ENCODE peak calls at places on chromosomes 3 and 15, in nine cellular contexts. L is stimulated activated CD4-positive, alpha-beta T cell treated with anti-CD3 and anti-CD28 coated beads, Interleukin-1b, Interleukin-23, amount 100 ng/mL, for 48 hours; E is AG04449; V is kidney glomerular epithelial cell; T is NCI-H2171 treated with DMSO at 0.1 percent for 48 hours; J is NCI-H1436; G is activated T-cell treated with anti-CD3 and anti-CD28 coated beads, Interleukin-2, amount 50 U/mL, for 4 hours; B is lung microvascular endothelial cell; M is NCI-H460. C is an unnamed sample.

GRCh38 chr15:67225336-67225735 is 29.1 kb downstream of the AAGAB start:
- DNase-seq in B (no peak), M (no peak), J (no peak), V (no peak), G (no peak), E (peak; percentile 45), L (no peak), T (no peak), C (no peak)

GRCh38 chr15:63824570-63824969 is 9.2 kb downstream of the HERC1 start:
- DNase-seq in L (no peak), J (no peak), G (no peak), V (no peak), M (no peak), T (no peak), E (no peak), B (no peak), C (no peak)

GRCh38 chr3:58141766-58142345 is 68.9 kb downstream of the DNASE1L3 start:
- DNase-seq in J (no peak), M (no peak), L (no peak), B (no peak), G (no peak), E (no peak), V (no peak), T (peak; percentile 70), C (no peak)

GRCh38 chr3:156635034-156635433 is 39.4 kb upstream of the TIPARP start:
- DNase-seq in V (no peak), B (no peak), L (no peak), J (no peak), G (no peak), T (no peak), M (no peak), E (no peak), C (no peak)

GRCh38 chr15:77179541-77179998 is 108.7 kb upstream of the TSPAN3 start:
- DNase-seq in E (no peak), M (no peak), G (no peak), T (no peak), B (no peak), V (no peak), L (no peak), J (no peak), C (no peak)

GRCh38 chr3:138549578-138549977 is 44.5 kb downstream of the CEP70 start:
- DNase-seq in V (no peak), G (no peak), T (no peak), M (no peak), J (no peak), B (no peak), L (no peak), E (no peak), C (no peak)

GRCh38 chr3:72318504-72319201 is 529.6 kb downstream of the SHQ1 start:
- DNase-seq in B (no peak), T (no peak), J (no peak), G (no peak), E (no peak), M (no peak), V (no peak), L (no peak), C (no peak)

GRCh38 chr15:40054746-40055575 is 16.0 kb upstream of the SRP14 start:
- DNase-seq in B (no peak), V (no peak), L (no peak), M (no peak), G (no peak), J (peak; percentile 14), E (no peak), T (no peak), C (no peak)

GRCh38 chr3:113574213-113574612 is 41.9 kb downstream of the SIDT1 start:
- DNase-seq in L (no peak), M (no peak), V (no peak), T (no peak), E (no peak), G (no peak), B (no peak), J (no peak), C (no peak)

GRCh38 chr3:173584834-173585831 is 187.6 kb downstream of the NLGN1 start:
- DNase-seq in L (no peak), J (peak; percentile 36), T (no peak), B (peak; percentile 5), M (peak; percentile 2), E (no peak), G (no peak), V (peak; percentile 24), C (no peak)

C was measured in Karpas-422.